ENCODE peak calls at places on chromosomes 1 and 21, in seven cellular contexts. J, F, Z, L, H, O and K are unnamed samples.
A peak's percentile ranks its signal among the peaks of the same experiment; 100 is the strongest.

GRCh38 chr1:17207966-17208418 is 3.1 kb downstream of the PADI1 start:
- DNase-seq in Z (no peak), J (peak; percentile 64), L (no peak), F (peak; percentile 23), H (no peak), O (peak; percentile 76), K (peak; percentile 76)

GRCh38 chr1:67213164-67213563 is 46.9 kb downstream of the IL23R start:
- DNase-seq in J (no peak), F (no peak), O (peak; percentile 17), L (no peak), Z (no peak), H (no peak), K (peak; percentile 11)

GRCh38 chr1:10614377-10615225 is 139.9 kb downstream of the PEX14 start:
- DNase-seq in J (no peak), H (no peak), O (no peak), F (no peak), Z (no peak), L (no peak), K (no peak)

GRCh38 chr1:224533517-224533916 is 82.6 kb upstream of the CNIH3 start:
- DNase-seq in H (peak; percentile 88), Z (no peak), L (no peak), J (no peak), F (no peak), O (no peak), K (no peak)

GRCh38 chr1:210445931-210446330 is 117.2 kb downstream of the HHAT start:
- DNase-seq in J (no peak), Z (no peak), F (no peak), L (no peak), O (no peak), H (no peak), K (no peak)

GRCh38 chr1:41242645-41243171 is 602 bp upstream of the SCMH1 start:
- DNase-seq in L (no peak), H (peak; percentile 90), J (no peak), Z (no peak), O (no peak), F (no peak), K (no peak)

GRCh38 chr1:154191990-154192450 is at the start of gene TPM3:
- DNase-seq in L (no peak), Z (no peak), J (no peak), H (no peak), F (no peak), O (no peak), K (no peak)

GRCh38 chr1:38896169-38896568 is 14.8 kb upstream of the GJA9 start:
- DNase-seq in Z (no peak), F (no peak), H (no peak), L (no peak), J (no peak), O (no peak), K (no peak)

GRCh38 chr1:54744696-54745095 is 19.6 kb downstream of the PARS2 start:
- DNase-seq in H (no peak), J (no peak), F (no peak), O (no peak), L (no peak), Z (no peak), K (no peak)

GRCh38 chr1:168190284-168190884 is 11.6 kb downstream of the TIPRL start:
- DNase-seq in O (no peak), F (no peak), Z (no peak), H (no peak), L (no peak), J (no peak), K (no peak)

GRCh38 chr1:165696625-165697100 is 1.7 kb downstream of the ALDH9A1 start:
- DNase-seq in H (no peak), L (no peak), J (no peak), O (peak; percentile 89), Z (no peak), F (no peak), K (peak; percentile 78)

GRCh38 chr1:79322511-79323027 is 316.0 kb upstream of the ADGRL4 start:
- DNase-seq in L (no peak), J (no peak), O (peak; percentile 50), Z (no peak), F (no peak), H (no peak), K (peak; percentile 59)

GRCh38 chr1:172641492-172641891 is 17.4 kb upstream of the FASLG start:
- DNase-seq in Z (no peak), O (no peak), H (no peak), F (no peak), J (no peak), L (no peak), K (no peak)

GRCh38 chr21:39527664-39528381 is 76.1 kb downstream of the SH3BGR start:
- DNase-seq in O (no peak), F (no peak), Z (peak; percentile 37), H (peak; percentile 69), J (no peak), L (no peak), K (no peak)

GRCh38 chr1:1284370-1285101 is 4.3 kb downstream of the SCNN1D start:
- DNase-seq in O (no peak), J (no peak), F (peak; percentile 45), L (no peak), Z (no peak), H (no peak), K (no peak)

GRCh38 chr1:102853701-102854187 is 254.6 kb downstream of the COL11A1 start:
- DNase-seq in L (no peak), F (no peak), H (no peak), Z (no peak), O (no peak), J (no peak), K (no peak)

GRCh38 chr1:201463071-201463552 is 5.9 kb downstream of the PHLDA3 start:
- DNase-seq in H (no peak), O (no peak), Z (no peak), J (no peak), F (peak; percentile 70), L (no peak), K (no peak)

GRCh38 chr1:9126511-9126910 is 2.4 kb downstream of the GPR157 start:
- DNase-seq in O (no peak), J (no peak), L (no peak), F (no peak), Z (no peak), H (no peak), K (no peak)

GRCh38 chr1:40824591-40825429 is 37.4 kb downstream of the CITED4 start:
- DNase-seq in H (no peak), F (no peak), Z (no peak), O (peak; percentile 82), L (no peak), J (no peak), K (peak; percentile 39)

GRCh38 chr1:201999625-202000238 is 10.7 kb upstream of the ELF3 start:
- DNase-seq in F (no peak), Z (no peak), O (peak; percentile 53), H (peak; percentile 57), J (peak; percentile 36), L (no peak), K (peak; percentile 43)

GRCh38 chr1:166489670-166490436 is 323.1 kb upstream of the FAM78B start:
- DNase-seq in J (peak; percentile 75), L (peak; percentile 24), F (peak; percentile 34), Z (no peak), O (no peak), H (peak; percentile 21), K (no peak)

GRCh38 chr1:89974701-89975470 is 20.0 kb upstream of the ZNF326 start:
- DNase-seq in O (peak; percentile 80), H (no peak), L (no peak), F (no peak), Z (peak; percentile 54), J (no peak), K (peak; percentile 49)

GRCh38 chr1:215748431-215748830 is 181.3 kb downstream of the KCTD3 start:
- DNase-seq in H (no peak), J (no peak), O (peak; percentile 1), L (no peak), F (no peak), Z (no peak), K (no peak)

GRCh38 chr1:34369701-34370455 is 193.2 kb downstream of the C1orf94 start:
- DNase-seq in Z (no peak), J (no peak), O (no peak), H (no peak), L (no peak), F (no peak), K (no peak)

GRCh38 chr1:39701092-39701460 is 9.8 kb upstream of the HPCAL4 start:
- DNase-seq in O (peak; percentile 56), Z (peak; percentile 93), L (no peak), J (no peak), F (no peak), H (peak; percentile 97), K (no peak)

GRCh38 chr1:162649606-162650005 is 17.3 kb downstream of the DDR2 start:
- DNase-seq in L (no peak), F (no peak), J (no peak), O (no peak), H (no peak), Z (no peak), K (no peak)

GRCh38 chr1:41900611-41901444 is 17.9 kb downstream of the HIVEP3 start:
- DNase-seq in Z (no peak), L (no peak), O (peak; percentile 59), J (no peak), H (no peak), F (no peak), K (peak; percentile 59)

GRCh38 chr1:13675222-13675621 is 24.8 kb upstream of the PRDM2 start:
- DNase-seq in F (no peak), L (no peak), Z (no peak), J (no peak), O (no peak), H (no peak), K (no peak)

GRCh38 chr1:36175137-36176095 is 19.5 kb downstream of the MAP7D1 start:
- DNase-seq in H (peak; percentile 5), L (no peak), Z (no peak), J (no peak), F (peak; percentile 89), O (peak; percentile 56), K (peak; percentile 66)

GRCh38 chr1:204673909-204674701 is 11.4 kb downstream of the LRRN2 start:
- DNase-seq in J (no peak), Z (no peak), H (peak; percentile 33), L (no peak), O (no peak), F (no peak), K (no peak)

GRCh38 chr1:36391271-36391670 is 5.5 kb upstream of the STK40 start:
- DNase-seq in H (no peak), J (no peak), L (no peak), F (no peak), Z (no peak), O (no peak), K (no peak)

GRCh38 chr1:211831558-211832323 is 1.2 kb upstream of the LPGAT1 start:
- DNase-seq in J (no peak), F (no peak), O (no peak), Z (no peak), H (no peak), L (no peak), K (no peak)

GRCh38 chr1:101781437-101781836 is 215.3 kb downstream of the OLFM3 start:
- DNase-seq in O (no peak), F (no peak), L (no peak), Z (no peak), H (peak; percentile 65), J (no peak), K (no peak)

GRCh38 chr1:95046359-95046758 is 26.4 kb downstream of the ALG14 start:
- DNase-seq in O (no peak), Z (no peak), L (no peak), F (no peak), H (no peak), J (no peak), K (no peak)